ENCODE peak calls at places on chromosomes 1 and 21, in six cellular contexts. One of them, this sample, is unnamed. For H3K9me3 and H3K4me1, the result is how much of the 10 kb centered on the place peaks cover.

GRCh38 chr1:17831619-17832018 is 76.5 kb downstream of the ACTL8 start:
- DNase-seq in heart right ventricle: no peak
- DNase-seq in MM.1S: peak
- DNase-seq in right lobe of liver: no peak
- DNase-seq in right atrium auricular region: no peak
- DNase-seq in Panc1: no peak
- DNase-seq in this sample: no peak

GRCh38 chr1:228837817-228838716 is 102.8 kb downstream of the RHOU start:
- DNase-seq in heart right ventricle: no peak
- DNase-seq in MM.1S: no peak
- DNase-seq in right lobe of liver: peak
- DNase-seq in right atrium auricular region: peak
- DNase-seq in Panc1: peak
- DNase-seq in this sample: peak

GRCh38 chr1:16155537-16156410 is at the start of gene EPHA2:
- DNase-seq in heart right ventricle: peak
- DNase-seq in MM.1S: no peak
- DNase-seq in right lobe of liver: peak
- DNase-seq in right atrium auricular region: peak
- DNase-seq in Panc1: no peak
- DNase-seq in this sample: peak

GRCh38 chr1:109140384-109140783 is 26.5 kb downstream of the ELAPOR1 start:
- DNase-seq in heart right ventricle: no peak
- DNase-seq in MM.1S: no peak
- DNase-seq in right lobe of liver: no peak
- DNase-seq in right atrium auricular region: no peak
- DNase-seq in Panc1: no peak
- DNase-seq in this sample: no peak

GRCh38 chr1:53089478-53090226 is 27.6 kb downstream of the PODN start:
- DNase-seq in heart right ventricle: no peak
- DNase-seq in MM.1S: no peak
- DNase-seq in right lobe of liver: peak
- DNase-seq in right atrium auricular region: no peak
- DNase-seq in Panc1: no peak
- DNase-seq in this sample: peak

GRCh38 chr21:42939581-42940413 is 14.4 kb upstream of the ERVH48-1 start:
- DNase-seq in heart right ventricle: no peak
- DNase-seq in MM.1S: no peak
- DNase-seq in right lobe of liver: no peak
- DNase-seq in right atrium auricular region: peak
- DNase-seq in Panc1: peak
- DNase-seq in this sample: peak

GRCh38 chr1:86151427-86151826 is 5.1 kb downstream of the COL24A1 start:
- DNase-seq in heart right ventricle: no peak
- DNase-seq in MM.1S: no peak
- DNase-seq in right lobe of liver: no peak
- DNase-seq in right atrium auricular region: no peak
- DNase-seq in Panc1: no peak
- DNase-seq in this sample: no peak

GRCh38 chr21:16309250-16309971 is 579.6 kb downstream of the USP25 start:
- DNase-seq in heart right ventricle: no peak
- DNase-seq in MM.1S: no peak
- DNase-seq in right lobe of liver: no peak
- DNase-seq in right atrium auricular region: no peak
- DNase-seq in Panc1: no peak
- DNase-seq in this sample: no peak

GRCh38 chr21:25956993-25957714 is 213.4 kb downstream of the APP start:
- DNase-seq in heart right ventricle: no peak
- DNase-seq in MM.1S: no peak
- DNase-seq in right lobe of liver: no peak
- DNase-seq in right atrium auricular region: no peak
- DNase-seq in Panc1: no peak
- DNase-seq in this sample: no peak

GRCh38 chr1:88736633-88737248 is 52.7 kb downstream of the PKN2 start:
- DNase-seq in heart right ventricle: no peak
- DNase-seq in MM.1S: peak
- DNase-seq in right lobe of liver: no peak
- DNase-seq in right atrium auricular region: no peak
- DNase-seq in Panc1: no peak
- DNase-seq in this sample: no peak

GRCh38 chr1:43423672-43424550 is 29.8 kb downstream of the HYI start:
- DNase-seq in heart right ventricle: no peak
- DNase-seq in MM.1S: no peak
- DNase-seq in right lobe of liver: no peak
- DNase-seq in right atrium auricular region: no peak
- DNase-seq in Panc1: no peak
- DNase-seq in this sample: peak

GRCh38 chr1:27562483-27563406 is 41.2 kb downstream of the AHDC1 start:
- DNase-seq in heart right ventricle: no peak
- DNase-seq in MM.1S: no peak
- DNase-seq in right lobe of liver: no peak
- DNase-seq in right atrium auricular region: no peak
- DNase-seq in Panc1: no peak
- DNase-seq in this sample: no peak

GRCh38 chr1:60922304-60922703 is 160.1 kb upstream of the NFIA start:
- DNase-seq in heart right ventricle: no peak
- DNase-seq in MM.1S: no peak
- DNase-seq in right lobe of liver: no peak
- DNase-seq in right atrium auricular region: peak
- DNase-seq in Panc1: no peak
- DNase-seq in this sample: no peak

GRCh38 chr1:86507935-86508582 is 38.8 kb upstream of the CLCA4 start:
- DNase-seq in heart right ventricle: no peak
- DNase-seq in MM.1S: peak
- DNase-seq in right lobe of liver: no peak
- DNase-seq in right atrium auricular region: no peak
- DNase-seq in Panc1: no peak
- DNase-seq in this sample: no peak

GRCh38 chr1:56194911-56195310 is 384.5 kb downstream of the PLPP3 start:
- DNase-seq in heart right ventricle: no peak
- DNase-seq in MM.1S: no peak
- DNase-seq in right lobe of liver: no peak
- DNase-seq in right atrium auricular region: no peak
- DNase-seq in Panc1: no peak
- DNase-seq in this sample: no peak

GRCh38 chr1:182330303-182330702 is 61.3 kb downstream of the GLUL start:
- DNase-seq in heart right ventricle: no peak
- DNase-seq in MM.1S: no peak
- DNase-seq in right lobe of liver: no peak
- DNase-seq in right atrium auricular region: peak
- DNase-seq in Panc1: no peak
- DNase-seq in this sample: no peak

DNA sequence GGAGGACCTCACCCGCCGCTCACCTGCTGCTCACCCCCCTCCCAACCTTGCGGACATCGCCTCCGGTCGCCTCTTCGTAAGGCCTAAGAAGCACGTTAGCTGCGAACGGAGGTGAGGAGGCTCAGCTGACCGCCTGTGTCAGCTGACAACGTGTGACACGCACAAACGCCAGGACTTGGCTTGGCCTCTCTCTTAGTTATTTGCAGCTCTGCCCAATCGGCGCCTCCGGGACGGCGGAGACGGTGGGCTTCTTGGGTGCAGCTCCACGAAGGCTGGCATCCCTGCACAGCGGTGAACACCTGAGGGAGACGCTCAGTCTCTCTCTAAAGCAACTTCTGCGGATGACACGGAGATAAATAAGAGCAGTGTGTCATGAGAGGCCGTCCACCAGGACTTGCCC is 319.0 kb downstream of the FAM72C start:
- DNase-seq in heart right ventricle: no peak
- DNase-seq in MM.1S: no peak
- DNase-seq in right lobe of liver: no peak
- DNase-seq in right atrium auricular region: no peak
- DNase-seq in Panc1: no peak
- DNase-seq in this sample: no peak
- H3K9me3 ChIP-seq in heart right ventricle: under half
- H3K9me3 ChIP-seq in MM.1S: under half
- H3K9me3 ChIP-seq in right lobe of liver: under half
- H3K9me3 ChIP-seq in right atrium auricular region: under half
- H3K9me3 ChIP-seq in Panc1: under half
- H3K9me3 ChIP-seq in this sample: under half

GRCh38 chr1:211577826-211578639 is 928 bp downstream of the SLC30A1 start:
- DNase-seq in heart right ventricle: peak
- DNase-seq in MM.1S: peak
- DNase-seq in right lobe of liver: peak
- DNase-seq in right atrium auricular region: peak
- DNase-seq in Panc1: peak
- DNase-seq in this sample: peak

GRCh38 chr1:211578640-211579433 is at the start of gene SLC30A1:
- DNase-seq in heart right ventricle: peak
- DNase-seq in MM.1S: peak
- DNase-seq in right lobe of liver: peak
- DNase-seq in right atrium auricular region: peak
- DNase-seq in Panc1: peak
- DNase-seq in this sample: peak

GRCh38 chr1:211581521-211581920 is 2.6 kb upstream of the SLC30A1 start:
- DNase-seq in heart right ventricle: no peak
- DNase-seq in MM.1S: no peak
- DNase-seq in right lobe of liver: no peak
- DNase-seq in right atrium auricular region: peak
- DNase-seq in Panc1: no peak
- DNase-seq in this sample: no peak

GRCh38 chr1:211580303-211580687 is 1.3 kb upstream of the SLC30A1 start:
- DNase-seq in heart right ventricle: no peak
- DNase-seq in MM.1S: peak
- DNase-seq in right lobe of liver: no peak
- DNase-seq in right atrium auricular region: no peak
- DNase-seq in Panc1: no peak
- DNase-seq in this sample: no peak

DNA sequence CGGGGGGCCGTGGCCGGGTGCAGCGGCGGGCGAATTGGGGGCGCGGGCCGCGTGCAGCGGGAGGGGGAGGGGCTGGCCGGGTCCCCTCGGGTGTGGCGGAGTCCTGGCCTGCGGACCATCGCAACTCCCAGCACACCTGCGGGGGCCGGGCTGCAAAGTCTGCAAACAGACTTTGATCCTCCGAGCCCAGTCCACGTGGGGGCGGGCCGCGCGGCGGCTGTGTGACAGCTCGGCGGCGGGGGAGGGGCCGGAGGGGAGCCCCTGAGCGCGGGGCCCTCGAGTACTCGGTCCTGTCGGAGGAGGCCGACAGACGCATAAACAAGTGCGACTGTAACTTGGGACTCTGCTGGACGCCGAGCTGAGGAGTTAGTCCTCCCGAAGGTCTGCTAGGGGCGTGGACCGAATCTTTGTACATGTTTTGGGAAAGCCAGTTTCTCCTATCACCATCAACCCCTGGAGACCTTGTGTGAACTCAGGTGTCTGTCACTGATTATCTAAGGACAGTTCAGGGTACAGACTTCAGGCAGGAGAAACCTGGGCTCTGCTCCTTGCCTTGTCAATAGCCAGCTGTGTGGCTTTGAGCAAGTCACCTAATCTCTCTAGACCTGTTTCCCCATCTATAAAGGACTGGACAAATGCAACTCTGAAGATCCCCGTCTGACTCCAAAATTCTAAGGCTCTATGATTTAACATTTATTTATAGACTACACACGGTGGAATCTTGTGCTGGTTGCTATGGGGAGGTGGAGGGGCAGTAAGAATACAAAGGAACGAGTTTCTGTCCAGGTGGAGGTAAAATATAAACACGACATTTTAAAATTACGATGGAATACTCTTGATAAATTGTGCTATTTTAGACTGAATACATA is 707 bp upstream of the SLC30A1 start:
- DNase-seq in heart right ventricle: no peak
- DNase-seq in MM.1S: peak
- DNase-seq in right lobe of liver: no peak
- DNase-seq in right atrium auricular region: peak
- DNase-seq in Panc1: no peak
- DNase-seq in this sample: peak
- H3K4me1 ChIP-seq in heart right ventricle: under half
- H3K4me1 ChIP-seq in MM.1S: under half
- H3K4me1 ChIP-seq in right lobe of liver: under half
- H3K4me1 ChIP-seq in right atrium auricular region: under half
- H3K4me1 ChIP-seq in Panc1: under half
- H3K4me1 ChIP-seq in this sample: under half

GRCh38 chr1:49630156-49630555 is 393.6 kb downstream of the AGBL4 start:
- DNase-seq in heart right ventricle: no peak
- DNase-seq in MM.1S: no peak
- DNase-seq in right lobe of liver: no peak
- DNase-seq in right atrium auricular region: no peak
- DNase-seq in Panc1: no peak
- DNase-seq in this sample: no peak
- H3K9me3 ChIP-seq in heart right ventricle: under half
- H3K9me3 ChIP-seq in MM.1S: under half
- H3K9me3 ChIP-seq in right lobe of liver: under half
- H3K9me3 ChIP-seq in right atrium auricular region: under half
- H3K9me3 ChIP-seq in Panc1: under half
- H3K9me3 ChIP-seq in this sample: under half

GRCh38 chr1:226709942-226710341 is 29.1 kb downstream of the ITPKB start:
- DNase-seq in heart right ventricle: no peak
- DNase-seq in MM.1S: no peak
- DNase-seq in right lobe of liver: no peak
- DNase-seq in right atrium auricular region: no peak
- DNase-seq in Panc1: no peak
- DNase-seq in this sample: no peak

GRCh38 chr1:226710501-226710900 is 28.6 kb downstream of the ITPKB start:
- DNase-seq in heart right ventricle: no peak
- DNase-seq in MM.1S: no peak
- DNase-seq in right lobe of liver: no peak
- DNase-seq in right atrium auricular region: no peak
- DNase-seq in Panc1: no peak
- DNase-seq in this sample: no peak

GRCh38 chr1:226714148-226714547 is 24.9 kb downstream of the ITPKB start:
- DNase-seq in heart right ventricle: no peak
- DNase-seq in MM.1S: no peak
- DNase-seq in right lobe of liver: no peak
- DNase-seq in right atrium auricular region: no peak
- DNase-seq in Panc1: no peak
- DNase-seq in this sample: no peak

GRCh38 chr1:226712779-226713420 is 26.2 kb downstream of the ITPKB start:
- DNase-seq in heart right ventricle: no peak
- DNase-seq in MM.1S: peak
- DNase-seq in right lobe of liver: no peak
- DNase-seq in right atrium auricular region: no peak
- DNase-seq in Panc1: no peak
- DNase-seq in this sample: no peak

DNA sequence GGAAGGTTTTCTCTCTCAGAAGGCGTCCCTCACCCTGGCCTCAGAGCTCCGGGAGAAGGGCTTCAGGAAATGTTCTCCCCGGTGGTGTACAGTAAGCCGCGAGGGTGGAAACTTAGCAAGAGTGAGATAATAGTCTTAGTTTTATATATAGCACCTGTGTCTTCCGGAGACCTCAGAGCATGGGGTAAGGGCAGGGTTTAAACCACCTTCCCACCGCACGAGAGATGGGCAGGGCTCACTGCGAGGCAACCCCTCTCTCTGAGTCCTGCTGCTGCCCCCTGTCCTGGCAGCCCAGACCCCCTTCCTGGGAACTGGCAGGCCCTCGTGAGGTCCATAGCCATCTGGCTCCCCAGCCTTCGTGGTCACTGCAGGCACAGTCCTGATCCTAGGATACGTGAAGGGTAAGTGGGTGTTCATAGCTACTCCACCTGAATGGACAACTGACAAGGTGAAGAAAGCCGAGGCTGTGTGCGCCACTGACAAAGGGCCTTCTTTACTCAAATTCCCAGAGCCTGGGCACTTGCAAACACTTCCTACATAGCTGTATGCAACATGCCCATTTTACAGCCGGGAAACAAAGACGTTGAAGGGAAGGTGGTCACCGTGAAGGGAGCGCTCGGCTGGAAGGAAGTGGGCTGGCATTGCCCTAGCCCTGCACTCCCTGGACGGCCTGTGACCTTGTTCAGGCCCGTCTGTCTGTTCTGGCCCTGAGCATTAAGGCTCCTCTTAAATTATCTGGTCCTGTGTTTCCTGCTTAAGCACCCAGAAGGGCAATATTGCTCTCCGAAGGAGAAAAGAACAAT is 26.9 kb downstream of the ITPKB start:
- DNase-seq in heart right ventricle: no peak
- DNase-seq in MM.1S: peak
- DNase-seq in right lobe of liver: no peak
- DNase-seq in right atrium auricular region: no peak
- DNase-seq in Panc1: no peak
- DNase-seq in this sample: no peak
- H3K4me1 ChIP-seq in heart right ventricle: half or more
- H3K4me1 ChIP-seq in MM.1S: under half
- H3K4me1 ChIP-seq in right lobe of liver: under half
- H3K4me1 ChIP-seq in right atrium auricular region: under half
- H3K4me1 ChIP-seq in Panc1: under half
- H3K4me1 ChIP-seq in this sample: under half